ENCODE peak calls at places on chromosomes 4 and X, in ten cellular contexts. M is astrocyte of the cerebellum; F is GOT3; H is NCI-H460; P is T-helper 1 cell; I is HEK293T; L is activated CD8-positive, alpha-beta memory T cell treated with anti-CD3 and anti-CD28 coated beads for 4 hours; N is cardiac fibroblast; D is activated naive CD4-positive, alpha-beta T cell treated with anti-CD3 and anti-CD28 coated beads, Interleukin-2, amount 10 ng/mL, durations not matched to agents 7 days and 5 days; X is NCI-H1105 treated with DMSO at 0.1 percent for 48 hours. O is an unnamed sample.

GRCh38 chr4:188037003-188037713 is 41.6 kb downstream of the ZFP42 start:
- DNase-seq in M (no peak), F (no peak), H (no peak), P (no peak), I (no peak), L (no peak), N (peak), D (no peak), X (no peak), O (no peak)

GRCh38 chr4:165294907-165295306 is 32.6 kb upstream of the MSMO1 start:
- DNase-seq in M (no peak), F (no peak), H (no peak), P (no peak), I (no peak), L (no peak), N (no peak), D (peak), X (no peak), O (peak)

GRCh38 chr4:173382349-173382748 is 11.6 kb downstream of the SAP30 start:
- DNase-seq in M (no peak), F (no peak), H (no peak), P (no peak), I (no peak), L (no peak), N (no peak), D (no peak), X (no peak), O (no peak)

GRCh38 chr4:185885075-185885474 is 73.1 kb upstream of the SORBS2 start:
- DNase-seq in M (no peak), F (no peak), H (no peak), P (no peak), I (no peak), L (no peak), N (no peak), D (no peak), X (no peak), O (no peak)

GRCh38 chrX:156000361-156000926 is 2.9 kb downstream of the IL9R start:
- DNase-seq in M (no peak), F (no peak), H (no peak), P (no peak), I (no peak), L (no peak), N (no peak), D (no peak), X (no peak), O (no peak)

GRCh38 chrX:12471061-12471460 is 320.2 kb upstream of the PRPS2 start:
- DNase-seq in M (no peak), F (no peak), H (no peak), P (no peak), I (no peak), L (no peak), N (no peak), D (no peak), X (no peak), O (no peak)

GRCh38 chr4:57265831-57266582 is 155.8 kb upstream of the IGFBP7 start:
- DNase-seq in M (no peak), F (no peak), H (no peak), P (no peak), I (no peak), L (no peak), N (no peak), D (no peak), X (no peak), O (no peak)

GRCh38 chrX:148501121-148502066 is 977 bp downstream of the AFF2 start:
- DNase-seq in M (no peak), F (no peak), H (no peak), P (no peak), I (peak), L (no peak), N (no peak), D (peak), X (peak), O (peak)

GRCh38 chrX:63740382-63740781 is 44.6 kb downstream of the ARHGEF9 start:
- DNase-seq in M (no peak), F (no peak), H (no peak), P (no peak), I (no peak), L (no peak), N (no peak), D (no peak), X (no peak), O (peak)

GRCh38 chr4:179225594-179225993 is 1783.4 kb upstream of the AGA start:
- DNase-seq in M (no peak), F (no peak), H (no peak), P (no peak), I (no peak), L (no peak), N (no peak), D (no peak), X (no peak), O (no peak)